ENCODE peak calls at places on chromosomes 13 and 19, in seven cellular contexts. F is tibial nerve, E is A549, X is fibroblast of the aortic adventitia, H is BJ, Z is ovary, U is GM12864. S is an unnamed sample.

GRCh38 chr19:52066258-52066866 is 17.7 kb upstream of the ZNF432 start:
- DNase-seq in F (no peak), E (no peak), X (no peak), H (no peak), Z (no peak), U (no peak), S (no peak)

GRCh38 chr13:47886314-47886713 is 114.8 kb downstream of the SUCLA2 start:
- DNase-seq in F (no peak), E (no peak), X (no peak), H (no peak), Z (no peak), U (no peak), S (no peak)

GRCh38 chr13:26183416-26183815 is 38.7 kb downstream of the RNF6 start:
- DNase-seq in F (no peak), E (no peak), X (no peak), H (no peak), Z (no peak), U (no peak), S (no peak)

GRCh38 chr19:50534478-50534877 is 20.8 kb upstream of the ASPDH start:
- DNase-seq in F (no peak), E (no peak), X (no peak), H (no peak), Z (no peak), U (no peak), S (no peak)

GRCh38 chr13:24706886-24707585 is 26.8 kb downstream of the ATP12A start:
- DNase-seq in F (no peak), E (no peak), X (no peak), H (no peak), Z (no peak), U (no peak), S (no peak)

GRCh38 chr19:737591-738093 is 13.3 kb upstream of the MISP start:
- DNase-seq in F (peak; percentile 24), E (peak; percentile 45), X (no peak), H (no peak), Z (peak; percentile 56), U (no peak), S (no peak)

GRCh38 chr13:89783221-89783755 is 1564.2 kb upstream of the MIR17HG start:
- DNase-seq in F (no peak), E (no peak), X (no peak), H (no peak), Z (no peak), U (no peak), S (no peak)

GRCh38 chr13:38283346-38283745 is 66.3 kb upstream of the UFM1 start:
- DNase-seq in F (no peak), E (no peak), X (peak; percentile 12), H (no peak), Z (no peak), U (no peak), S (no peak)

GRCh38 chr13:83372786-83373185 is 509.5 kb downstream of the SLITRK1 start:
- DNase-seq in F (no peak), E (peak; percentile 3), X (no peak), H (no peak), Z (no peak), U (no peak), S (no peak)

GRCh38 chr19:39284032-39284431 is 12.2 kb upstream of the IFNL1 start:
- DNase-seq in F (no peak), E (no peak), X (no peak), H (no peak), Z (no peak), U (no peak), S (no peak)

GRCh38 chr13:113171250-113172125 is 13.0 kb downstream of the PROZ start:
- DNase-seq in F (no peak), E (no peak), X (no peak), H (no peak), Z (no peak), U (no peak), S (no peak)

GRCh38 chr19:10226376-10227214 is 4.5 kb downstream of the S1PR2 start:
- DNase-seq in F (peak; percentile 80), E (no peak), X (peak; percentile 100), H (peak; percentile 61), Z (peak; percentile 82), U (no peak), S (peak; percentile 47)

GRCh38 chr19:571127-571974 is 1.0 kb upstream of the BSG start:
- DNase-seq in F (no peak), E (peak; percentile 76), X (peak; percentile 30), H (no peak), Z (no peak), U (no peak), S (no peak)

GRCh38 chr13:41668130-41668757 is 210.9 kb downstream of the RGCC start:
- DNase-seq in F (peak; percentile 70), E (peak; percentile 90), X (peak; percentile 97), H (peak; percentile 75), Z (peak; percentile 42), U (peak; percentile 64), S (peak; percentile 96)

GRCh38 chr19:43504426-43505185 is at the start of gene PHLDB3:
- DNase-seq in F (no peak), E (no peak), X (no peak), H (no peak), Z (peak; percentile 58), U (no peak), S (no peak)

GRCh38 chr19:4140237-4140711 is 13.2 kb upstream of the CREB3L3 start:
- DNase-seq in F (no peak), E (peak; percentile 89), X (peak; percentile 79), H (no peak), Z (no peak), U (no peak), S (peak; percentile 59)

GRCh38 chr19:18940791-18941627 is at the start of gene HOMER3:
- DNase-seq in F (peak; percentile 81), E (peak; percentile 36), X (peak; percentile 43), H (no peak), Z (peak; percentile 91), U (no peak), S (peak; percentile 29)

GRCh38 chr19:37362733-37363132 is 8.2 kb upstream of the ZNF527 start:
- DNase-seq in F (no peak), E (peak; percentile 62), X (no peak), H (no peak), Z (no peak), U (no peak), S (no peak)

DNA sequence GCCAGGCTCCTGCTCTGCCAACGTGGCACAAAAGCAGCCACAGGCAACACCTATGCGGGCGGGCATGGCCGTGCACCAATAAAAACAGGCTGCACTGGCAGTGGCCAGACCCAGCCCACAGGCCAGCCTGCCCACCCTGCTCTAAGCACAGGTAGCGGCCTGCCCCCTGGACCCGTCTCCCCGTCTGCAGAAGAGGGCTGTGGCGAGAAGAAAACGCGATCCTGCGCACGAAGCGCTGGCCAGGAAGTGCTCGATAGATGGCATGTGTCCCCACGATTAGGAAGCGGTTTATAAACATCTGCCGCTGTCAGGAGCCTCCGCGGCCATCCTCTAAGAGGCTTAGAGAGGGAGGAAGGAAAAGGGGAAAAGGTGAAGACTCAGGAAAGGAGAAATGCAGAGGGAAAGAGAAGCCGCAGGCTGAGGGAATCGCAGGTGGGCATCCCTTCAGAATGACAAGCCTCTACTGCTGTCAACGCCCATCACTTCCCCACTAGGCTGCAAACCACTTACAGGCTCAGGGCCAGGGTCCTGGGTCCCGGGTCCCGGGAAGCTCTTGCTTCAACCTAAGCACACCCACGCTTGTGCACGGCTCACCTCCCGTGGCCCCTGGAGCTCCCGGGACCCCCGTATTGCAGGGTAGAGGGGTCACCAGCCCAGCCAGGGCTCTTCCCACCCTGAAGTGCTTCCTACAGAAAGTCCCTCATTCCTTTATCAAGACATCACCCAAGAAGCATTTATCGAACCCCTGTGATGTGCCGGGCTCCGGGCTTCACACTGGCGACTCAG is 10.5 kb downstream of the MLLT1 start:
- DNase-seq in F (no peak), E (no peak), X (no peak), H (no peak), Z (no peak), U (no peak), S (no peak)
- TF ChIP-seq CTCF in F (no peak), E (no peak), X (no peak), H (no peak), Z (no peak), U (no peak), S (no peak)

GRCh38 chr13:103878891-103879605 is 812.8 kb upstream of the SLC10A2 start:
- DNase-seq in F (no peak), E (no peak), X (no peak), H (no peak), Z (no peak), U (no peak), S (no peak)

GRCh38 chr13:103883152-103883551 is 816.9 kb upstream of the SLC10A2 start:
- DNase-seq in F (peak; percentile 75), E (peak; percentile 79), X (peak; percentile 64), H (peak; percentile 90), Z (peak; percentile 22), U (no peak), S (peak; percentile 96)

GRCh38 chr13:103884139-103884723 is 818.0 kb upstream of the SLC10A2 start:
- DNase-seq in F (no peak), E (no peak), X (no peak), H (no peak), Z (no peak), U (no peak), S (no peak)

GRCh38 chr13:103883698-103884097 is 817.5 kb upstream of the SLC10A2 start:
- DNase-seq in F (no peak), E (no peak), X (no peak), H (no peak), Z (no peak), U (no peak), S (no peak)
- H3K4me3 ChIP-seq in F (peak overlapping the region; percentile 1), E (no peak overlapping the region), X (no peak overlapping the region), H (no peak overlapping the region), Z (no peak overlapping the region), U (no peak overlapping the region), S (no peak overlapping the region)

DNA sequence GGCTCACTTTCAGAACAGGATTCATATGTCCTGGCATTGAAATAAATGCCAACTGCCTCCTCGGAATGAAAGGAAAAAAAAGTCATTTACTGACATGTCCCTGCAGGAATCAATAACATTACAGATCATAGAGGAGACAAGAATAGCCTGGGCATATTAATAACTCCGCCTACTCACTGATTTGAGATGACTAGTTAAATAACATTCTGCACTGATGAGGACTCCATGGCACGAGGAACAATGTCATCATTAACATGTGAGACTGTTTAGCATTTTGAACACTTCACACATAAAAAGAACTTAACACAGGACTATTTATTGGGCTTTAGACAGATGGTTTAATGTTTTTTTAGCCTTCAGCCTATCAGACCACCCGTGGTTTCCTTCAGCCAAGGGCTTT is 170.1 kb downstream of the OLFM4 start:
- DNase-seq in F (no peak), E (no peak), X (no peak), H (no peak), Z (no peak), U (no peak), S (no peak)
- TF ChIP-seq CTCF in F (no peak), E (no peak), X (no peak), H (no peak), Z (no peak), U (no peak), S (no peak)

DNA sequence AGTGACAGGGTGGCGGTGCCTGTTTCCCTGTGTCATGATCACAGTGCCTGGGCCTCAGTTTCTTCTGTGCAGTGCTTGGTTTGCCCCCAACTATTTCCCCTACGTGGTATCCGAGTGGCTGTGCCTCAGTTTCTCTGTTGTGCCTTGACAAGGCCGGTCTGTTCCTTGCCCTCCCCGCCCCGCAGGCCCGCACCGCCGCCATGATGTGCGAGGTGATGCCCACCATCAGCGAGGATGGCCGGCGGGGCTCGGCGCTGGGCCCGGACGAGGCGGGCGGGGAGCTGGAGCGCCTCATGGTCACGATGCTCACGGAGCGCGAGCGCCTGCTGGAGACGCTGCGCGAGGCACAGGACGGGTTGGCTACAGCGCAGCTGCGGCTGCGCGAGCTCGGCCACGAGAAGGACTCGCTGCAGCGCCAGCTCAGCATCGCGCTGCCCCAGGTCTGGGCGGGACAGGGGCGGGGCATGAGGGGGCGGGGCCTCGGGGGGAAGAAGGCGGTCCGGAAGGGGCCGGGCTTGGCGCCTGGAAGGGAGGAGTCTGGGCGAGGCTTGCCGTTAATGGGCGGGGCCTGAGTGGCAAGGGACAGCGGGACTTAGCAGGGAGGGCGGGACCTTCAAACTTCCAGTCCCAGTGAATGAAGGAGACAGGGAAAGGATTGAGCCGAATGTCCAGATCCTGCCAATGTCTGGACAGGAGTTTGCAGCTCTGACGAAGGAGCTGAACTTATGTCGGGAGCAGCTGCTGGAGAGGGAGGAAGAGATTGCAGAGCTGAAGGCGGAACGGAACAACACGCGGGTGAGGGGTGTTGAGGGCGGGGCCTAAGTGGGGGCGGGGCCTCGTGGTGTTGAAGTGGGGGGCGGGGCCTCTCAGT is 8.6 kb downstream of the PPFIA3 start:
- DNase-seq in F (peak; percentile 91), E (peak; percentile 99), X (peak; percentile 95), H (peak; percentile 77), Z (peak; percentile 97), U (peak; percentile 80), S (peak; percentile 98)
- H3K4me3 ChIP-seq in F (peak overlapping the region; percentile 46), E (peak overlapping the region; percentile 40), X (peak overlapping the region; percentile 65), H (peak overlapping the region; percentile 40), Z (peak overlapping the region; percentile 32), U (peak overlapping the region; percentile 41), S (peak overlapping the region; percentile 36)